ENCODE peak calls at places on chromosomes 6 and 20, in four cellular contexts. G, Q, P and N are unnamed samples.

GRCh38 chr6:35146453-35146852 is 5.3 kb upstream of the TCP11 start:
- DNase-seq in G (no peak), Q (no peak), P (peak), N (no peak)

GRCh38 chr20:63481503-63481902 is 9.0 kb upstream of the KCNQ2 start:
- DNase-seq in G (no peak), Q (no peak), P (no peak), N (no peak)

GRCh38 chr6:5729813-5730212 is 276.9 kb downstream of the NRN1 start:
- DNase-seq in G (no peak), Q (no peak), P (no peak), N (no peak)

GRCh38 chr20:10924628-10925266 is 250.9 kb upstream of the JAG1 start:
- DNase-seq in G (no peak), Q (peak), P (no peak), N (peak)

GRCh38 chr6:31736026-31736767 is at the start of gene CLIC1:
- DNase-seq in G (peak), Q (no peak), P (peak), N (peak)

GRCh38 chr6:25556516-25556915 is 95.5 kb upstream of the SCGN start:
- DNase-seq in G (peak), Q (peak), P (peak), N (peak)

GRCh38 chr6:13012977-13013680 is 296.6 kb downstream of the PHACTR1 start:
- DNase-seq in G (no peak), Q (no peak), P (peak), N (no peak)

GRCh38 chr6:26394289-26394688 is 7.8 kb upstream of the BTN3A1 start:
- DNase-seq in G (no peak), Q (no peak), P (peak), N (peak)

GRCh38 chr20:58523072-58523681 is 8.0 kb upstream of the APCDD1L start:
- DNase-seq in G (no peak), Q (no peak), P (no peak), N (no peak)

GRCh38 chr6:3813150-3813780 is 35.9 kb upstream of the FAM50B start:
- DNase-seq in G (peak), Q (no peak), P (peak), N (no peak)

GRCh38 chr6:39568896-39569295 is 156.3 kb downstream of the KIF6 start:
- DNase-seq in G (no peak), Q (peak), P (no peak), N (peak)

GRCh38 chr20:45010399-45010828 is 44.1 kb downstream of the STK4 start:
- DNase-seq in G (no peak), Q (no peak), P (no peak), N (no peak)

GRCh38 chr6:52109073-52109635 is 21.7 kb upstream of the PKHD1 start:
- DNase-seq in G (peak), Q (no peak), P (no peak), N (no peak)

GRCh38 chr6:116932496-116932895 is 55.5 kb downstream of the RFX6 start:
- DNase-seq in G (no peak), Q (no peak), P (no peak), N (no peak)

GRCh38 chr20:40892642-40893041 is 136.0 kb upstream of the TOP1 start:
- DNase-seq in G (no peak), Q (no peak), P (no peak), N (no peak)

GRCh38 chr6:115540077-115540869 is 520.4 kb downstream of the FRK start:
- DNase-seq in G (no peak), Q (no peak), P (no peak), N (no peak)

GRCh38 chr6:152091851-152092341 is 284.4 kb downstream of the ESR1 start:
- DNase-seq in G (no peak), Q (peak), P (no peak), N (no peak)

GRCh38 chr20:62367483-62368302 is 581 bp upstream of the LAMA5 start:
- DNase-seq in G (no peak), Q (no peak), P (no peak), N (no peak)

GRCh38 chr6:80527552-80528052 is 421.1 kb downstream of the BCKDHB start:
- DNase-seq in G (no peak), Q (no peak), P (no peak), N (no peak)

GRCh38 chr6:159116343-159116742 is 52.9 kb upstream of the FNDC1 start:
- DNase-seq in G (no peak), Q (no peak), P (no peak), N (no peak)

GRCh38 chr20:18042211-18042610 is 15.5 kb downstream of the OVOL2 start:
- DNase-seq in G (no peak), Q (no peak), P (no peak), N (no peak)

GRCh38 chr6:138030872-138031271 is 76.3 kb downstream of the PERP start:
- DNase-seq in G (no peak), Q (no peak), P (no peak), N (no peak)

GRCh38 chr6:138031417-138031816 is 75.8 kb downstream of the PERP start:
- DNase-seq in G (no peak), Q (no peak), P (no peak), N (no peak)

GRCh38 chr6:138032571-138032970 is 74.6 kb downstream of the PERP start:
- DNase-seq in G (no peak), Q (no peak), P (no peak), N (no peak)

GRCh38 chr6:138034229-138034628 is 73.0 kb downstream of the PERP start:
- DNase-seq in G (no peak), Q (no peak), P (no peak), N (no peak)

GRCh38 chr6:138031850-138032249 is 75.4 kb downstream of the PERP start:
- DNase-seq in G (no peak), Q (no peak), P (no peak), N (no peak)
- H3K4me3 ChIP-seq in G (no peak), Q (no peak), P (no peak), N (no peak)

GRCh38 chr20:35171438-35171752 is 477 bp upstream of the PROCR start:
- DNase-seq in G (no peak), Q (no peak), P (no peak), N (no peak)
- H3K4me3 ChIP-seq in G (no peak), Q (peak), P (peak), N (peak)

DNA sequence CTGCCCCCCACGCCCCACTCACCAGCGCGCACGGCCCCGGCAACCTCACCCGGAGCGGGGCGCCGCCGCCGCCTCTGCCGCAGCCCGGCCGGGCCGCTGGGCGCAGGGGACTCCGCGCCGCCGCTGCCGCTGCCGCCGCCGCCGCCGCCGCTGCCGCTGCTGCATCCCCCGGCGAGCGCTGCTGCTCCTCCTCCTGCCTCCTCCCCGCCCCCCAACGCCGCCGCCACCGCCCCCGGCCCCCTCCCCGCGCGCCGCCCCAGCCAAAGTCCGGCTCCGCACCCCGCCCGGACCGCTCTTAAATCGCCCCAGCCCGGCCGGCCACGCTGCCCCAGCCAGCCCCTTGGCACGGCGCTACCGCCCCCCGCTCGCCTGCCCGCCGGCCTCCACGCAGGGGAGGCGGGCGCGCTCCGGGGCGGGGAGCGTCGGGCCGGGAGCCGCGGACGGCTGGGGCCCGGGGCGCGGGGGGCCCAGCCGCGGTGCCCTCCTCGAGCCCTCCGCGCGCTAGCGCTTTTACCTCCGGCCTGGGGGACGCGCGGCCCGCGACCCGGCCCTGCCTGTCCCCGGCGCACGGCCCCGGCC is at the start of gene SULF2:
- DNase-seq in G (no peak), Q (no peak), P (peak), N (no peak)
- H3K4me3 ChIP-seq in G (peak), Q (peak), P (peak), N (peak)

GRCh38 chr6:56540232-56540631 is 102.5 kb downstream of the DST start:
- DNase-seq in G (no peak), Q (no peak), P (no peak), N (no peak)
- H3K4me3 ChIP-seq in G (peak), Q (no peak), P (peak), N (no peak)

DNA sequence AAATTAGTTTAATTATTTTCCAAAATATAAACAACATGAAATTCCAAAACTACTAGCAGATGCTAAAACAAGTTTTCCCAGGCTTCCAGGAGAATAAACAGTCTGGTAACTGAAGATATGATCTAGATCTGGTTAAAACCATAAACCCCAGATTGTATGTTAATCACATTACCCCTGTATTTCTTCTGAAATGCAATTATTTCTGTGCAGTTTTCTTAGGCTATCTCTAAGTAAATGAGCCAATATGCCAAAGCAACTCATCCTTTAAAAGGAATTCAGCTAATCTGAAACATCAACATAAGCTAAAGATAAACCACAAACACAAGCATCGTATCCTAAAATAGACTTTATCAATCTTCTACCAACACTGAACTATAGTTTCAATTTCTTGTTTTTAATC is 44.6 kb upstream of the SENP6 start:
- DNase-seq in G (no peak), Q (no peak), P (no peak), N (no peak)
- H3K4me3 ChIP-seq in G (no peak), Q (no peak), P (no peak), N (no peak)